ENCODE peak calls at places on chromosomes 11 and 22, in eight cellular contexts. N, U, O, Y, T, F, V and Q are unnamed samples.

GRCh38 chr11:18248561-18248960 is at the start of gene SAA2:
- DNase-seq in N (no peak), U (no peak), O (no peak), Y (no peak), T (no peak), F (no peak), V (no peak), Q (no peak)

GRCh38 chr11:125078516-125079140 is 15.5 kb downstream of the SLC37A2 start:
- DNase-seq in N (no peak), U (no peak), O (no peak), Y (no peak), T (no peak), F (no peak), V (no peak), Q (no peak)

GRCh38 chr22:50439314-50440250 is 35.3 kb downstream of the SBF1 start:
- DNase-seq in N (no peak), U (no peak), O (no peak), Y (no peak), T (no peak), F (no peak), V (peak; percentile 69), Q (no peak)

GRCh38 chr11:93279911-93280347 is 50.6 kb upstream of the DEUP1 start:
- DNase-seq in N (no peak), U (peak; percentile 63), O (no peak), Y (no peak), T (no peak), F (no peak), V (no peak), Q (no peak)

GRCh38 chr22:30398685-30399680 is 2.2 kb downstream of the SEC14L2 start:
- DNase-seq in N (no peak), U (no peak), O (no peak), Y (no peak), T (no peak), F (no peak), V (no peak), Q (peak; percentile 12)

GRCh38 chr11:57885298-57886035 is 123.9 kb downstream of the CTNND1 start:
- DNase-seq in N (no peak), U (no peak), O (peak; percentile 37), Y (no peak), T (peak; percentile 15), F (no peak), V (no peak), Q (no peak)

GRCh38 chr11:27720277-27720830 is 20.1 kb upstream of the BDNF start:
- DNase-seq in N (no peak), U (no peak), O (peak; percentile 42), Y (no peak), T (no peak), F (no peak), V (no peak), Q (peak; percentile 80)

GRCh38 chr22:50015451-50016307 is 3.1 kb upstream of the IL17REL start:
- DNase-seq in N (no peak), U (no peak), O (no peak), Y (no peak), T (no peak), F (no peak), V (no peak), Q (no peak)